ENCODE peak calls at places on chromosomes 3 and 15, in seven cellular contexts. One of them, this sample, is unnamed.

GRCh38 chr3:130976706-130977105 is 49.9 kb downstream of the ASTE1 start:
- DNase-seq in spleen: no peak
- DNase-seq in AG04450: no peak
- DNase-seq in AG04449: no peak
- DNase-seq in AG10803: no peak
- DNase-seq in cardiac fibroblast: no peak
- DNase-seq in body of pancreas: no peak
- DNase-seq in this sample: no peak

GRCh38 chr15:99635794-99636193 is 70.0 kb downstream of the MEF2A start:
- DNase-seq in spleen: no peak
- DNase-seq in cardiac fibroblast: no peak
- DNase-seq in AG04450: no peak
- DNase-seq in AG10803: no peak
- DNase-seq in AG04449: no peak
- DNase-seq in body of pancreas: no peak
- DNase-seq in this sample: no peak

GRCh38 chr3:15440891-15441290 is 13.5 kb downstream of the EAF1 start:
- DNase-seq in cardiac fibroblast: peak; percentile 89
- DNase-seq in AG10803: peak; percentile 38
- DNase-seq in body of pancreas: no peak
- DNase-seq in spleen: no peak
- DNase-seq in AG04449: no peak
- DNase-seq in AG04450: no peak
- DNase-seq in this sample: no peak

GRCh38 chr3:52839268-52839575 is 4.4 kb upstream of the MUSTN1 start:
- DNase-seq in spleen: peak; percentile 51
- DNase-seq in body of pancreas: no peak
- DNase-seq in AG04450: no peak
- DNase-seq in AG10803: no peak
- DNase-seq in cardiac fibroblast: no peak
- DNase-seq in AG04449: no peak
- DNase-seq in this sample: no peak

GRCh38 chr15:91338763-91339162 is 238.7 kb downstream of the SV2B start:
- DNase-seq in AG10803: peak; percentile 14
- DNase-seq in spleen: no peak
- DNase-seq in AG04450: no peak
- DNase-seq in body of pancreas: no peak
- DNase-seq in cardiac fibroblast: peak; percentile 42
- DNase-seq in AG04449: no peak
- DNase-seq in this sample: no peak

GRCh38 chr3:14601692-14602005 is 49.9 kb upstream of the CCDC174 start:
- DNase-seq in spleen: no peak
- DNase-seq in body of pancreas: no peak
- DNase-seq in AG10803: no peak
- DNase-seq in AG04449: no peak
- DNase-seq in cardiac fibroblast: no peak
- DNase-seq in AG04450: no peak
- DNase-seq in this sample: no peak

GRCh38 chr3:50322386-50323091 is at the start of gene HYAL2:
- DNase-seq in AG04449: no peak
- DNase-seq in AG10803: no peak
- DNase-seq in spleen: peak; percentile 89
- DNase-seq in cardiac fibroblast: peak; percentile 29
- DNase-seq in AG04450: no peak
- DNase-seq in body of pancreas: peak; percentile 63
- DNase-seq in this sample: no peak

GRCh38 chr3:53806182-53807116 is 39.8 kb downstream of the CHDH start:
- DNase-seq in AG04449: peak; percentile 59
- DNase-seq in AG10803: peak; percentile 87
- DNase-seq in AG04450: peak; percentile 21
- DNase-seq in body of pancreas: peak; percentile 69
- DNase-seq in spleen: peak; percentile 53
- DNase-seq in cardiac fibroblast: peak; percentile 50
- DNase-seq in this sample: peak; percentile 80

GRCh38 chr3:195809291-195809785 is 2.4 kb downstream of the MUC4 start:
- DNase-seq in body of pancreas: no peak
- DNase-seq in spleen: peak; percentile 46
- DNase-seq in AG04449: no peak
- DNase-seq in cardiac fibroblast: no peak
- DNase-seq in AG04450: no peak
- DNase-seq in AG10803: no peak
- DNase-seq in this sample: no peak

GRCh38 chr3:121529308-121529707 is 16.5 kb downstream of the POLQ start:
- DNase-seq in AG04450: no peak
- DNase-seq in body of pancreas: no peak
- DNase-seq in spleen: no peak
- DNase-seq in AG10803: peak; percentile 22
- DNase-seq in cardiac fibroblast: peak; percentile 37
- DNase-seq in AG04449: no peak
- DNase-seq in this sample: peak; percentile 50

GRCh38 chr3:54965746-54966145 is 37.9 kb upstream of the LRTM1 start:
- DNase-seq in AG04449: no peak
- DNase-seq in spleen: no peak
- DNase-seq in AG04450: peak; percentile 90
- DNase-seq in body of pancreas: no peak
- DNase-seq in cardiac fibroblast: peak; percentile 66
- DNase-seq in AG10803: peak; percentile 75
- DNase-seq in this sample: peak; percentile 90

GRCh38 chr3:72245183-72245811 is 460.3 kb upstream of the PROK2 start:
- DNase-seq in AG04449: no peak
- DNase-seq in AG04450: no peak
- DNase-seq in spleen: no peak
- DNase-seq in AG10803: peak; percentile 51
- DNase-seq in cardiac fibroblast: no peak
- DNase-seq in body of pancreas: peak; percentile 90
- DNase-seq in this sample: no peak

GRCh38 chr3:157087398-157088132 is 72.4 kb downstream of the CCNL1 start:
- DNase-seq in AG04450: no peak
- DNase-seq in body of pancreas: no peak
- DNase-seq in spleen: no peak
- DNase-seq in AG04449: no peak
- DNase-seq in cardiac fibroblast: peak; percentile 51
- DNase-seq in AG10803: no peak
- DNase-seq in this sample: no peak

GRCh38 chr3:130783629-130784028 is 37.0 kb upstream of the PIK3R4 start:
- DNase-seq in AG10803: no peak
- DNase-seq in AG04450: no peak
- DNase-seq in body of pancreas: no peak
- DNase-seq in cardiac fibroblast: no peak
- DNase-seq in AG04449: no peak
- DNase-seq in spleen: no peak
- DNase-seq in this sample: no peak

GRCh38 chr3:66336358-66336766 is 115.6 kb downstream of the SLC25A26 start:
- DNase-seq in AG10803: peak; percentile 42
- DNase-seq in AG04449: peak; percentile 51
- DNase-seq in AG04450: peak; percentile 37
- DNase-seq in cardiac fibroblast: peak; percentile 57
- DNase-seq in spleen: no peak
- DNase-seq in body of pancreas: no peak
- DNase-seq in this sample: peak; percentile 40

GRCh38 chr3:124800511-124801374 is 70.5 kb downstream of the UMPS start:
- DNase-seq in body of pancreas: peak; percentile 58
- DNase-seq in AG04449: no peak
- DNase-seq in AG04450: no peak
- DNase-seq in AG10803: no peak
- DNase-seq in spleen: peak; percentile 60
- DNase-seq in cardiac fibroblast: no peak
- DNase-seq in this sample: no peak

GRCh38 chr3:43505351-43505750 is 116.5 kb downstream of the ANO10 start:
- DNase-seq in AG10803: peak; percentile 78
- DNase-seq in spleen: no peak
- DNase-seq in cardiac fibroblast: peak; percentile 48
- DNase-seq in AG04450: peak; percentile 27
- DNase-seq in AG04449: no peak
- DNase-seq in body of pancreas: no peak
- DNase-seq in this sample: peak; percentile 29

GRCh38 chr3:193348686-193349085 is 29.9 kb downstream of the ATP13A5 start:
- DNase-seq in body of pancreas: no peak
- DNase-seq in AG04450: no peak
- DNase-seq in AG04449: no peak
- DNase-seq in spleen: no peak
- DNase-seq in AG10803: no peak
- DNase-seq in cardiac fibroblast: no peak
- DNase-seq in this sample: no peak

GRCh38 chr3:148727242-148727641 is 29.5 kb downstream of the AGTR1 start:
- DNase-seq in AG10803: peak; percentile 32
- DNase-seq in body of pancreas: peak; percentile 70
- DNase-seq in AG04450: no peak
- DNase-seq in AG04449: no peak
- DNase-seq in spleen: no peak
- DNase-seq in cardiac fibroblast: peak; percentile 39
- DNase-seq in this sample: peak; percentile 30
- TF ChIP-seq CTCF in AG10803: peak; percentile 64
- TF ChIP-seq CTCF in body of pancreas: peak; percentile 31
- TF ChIP-seq CTCF in AG04450: peak; percentile 26
- TF ChIP-seq CTCF in AG04449: peak; percentile 60
- TF ChIP-seq CTCF in spleen: peak; percentile 24
- TF ChIP-seq CTCF in cardiac fibroblast: peak; percentile 48
- TF ChIP-seq CTCF in this sample: peak; percentile 44

DNA sequence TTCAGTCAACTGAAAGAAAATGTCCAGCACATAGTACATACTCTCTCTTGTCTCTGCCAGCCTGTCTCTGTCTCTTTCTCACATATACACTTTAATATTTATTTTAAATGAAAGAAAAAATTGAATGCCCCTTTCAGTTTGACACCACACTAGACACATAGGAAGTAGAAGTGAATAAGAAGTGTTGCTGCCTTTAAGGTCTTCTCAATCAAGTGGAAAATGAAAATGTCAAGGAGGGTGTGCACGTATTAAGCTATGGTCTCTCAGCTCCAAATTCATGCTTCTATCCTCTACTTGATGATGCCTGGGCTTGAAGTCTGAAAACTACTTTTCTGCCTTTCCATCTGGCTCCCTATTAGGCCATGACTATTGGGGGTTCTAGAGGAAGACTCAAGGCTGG is 609.3 kb upstream of the GRM7 start:
- DNase-seq in body of pancreas: no peak
- DNase-seq in AG04449: no peak
- DNase-seq in AG10803: no peak
- DNase-seq in spleen: no peak
- DNase-seq in AG04450: no peak
- DNase-seq in cardiac fibroblast: no peak
- DNase-seq in this sample: no peak
- H3K4me3 ChIP-seq in body of pancreas: no peak overlapping the region
- H3K4me3 ChIP-seq in AG04449: no peak overlapping the region
- H3K4me3 ChIP-seq in AG10803: no peak overlapping the region
- H3K4me3 ChIP-seq in spleen: no peak overlapping the region
- H3K4me3 ChIP-seq in AG04450: no peak overlapping the region
- H3K4me3 ChIP-seq in cardiac fibroblast: no peak overlapping the region
- H3K4me3 ChIP-seq in this sample: no peak overlapping the region

DNA sequence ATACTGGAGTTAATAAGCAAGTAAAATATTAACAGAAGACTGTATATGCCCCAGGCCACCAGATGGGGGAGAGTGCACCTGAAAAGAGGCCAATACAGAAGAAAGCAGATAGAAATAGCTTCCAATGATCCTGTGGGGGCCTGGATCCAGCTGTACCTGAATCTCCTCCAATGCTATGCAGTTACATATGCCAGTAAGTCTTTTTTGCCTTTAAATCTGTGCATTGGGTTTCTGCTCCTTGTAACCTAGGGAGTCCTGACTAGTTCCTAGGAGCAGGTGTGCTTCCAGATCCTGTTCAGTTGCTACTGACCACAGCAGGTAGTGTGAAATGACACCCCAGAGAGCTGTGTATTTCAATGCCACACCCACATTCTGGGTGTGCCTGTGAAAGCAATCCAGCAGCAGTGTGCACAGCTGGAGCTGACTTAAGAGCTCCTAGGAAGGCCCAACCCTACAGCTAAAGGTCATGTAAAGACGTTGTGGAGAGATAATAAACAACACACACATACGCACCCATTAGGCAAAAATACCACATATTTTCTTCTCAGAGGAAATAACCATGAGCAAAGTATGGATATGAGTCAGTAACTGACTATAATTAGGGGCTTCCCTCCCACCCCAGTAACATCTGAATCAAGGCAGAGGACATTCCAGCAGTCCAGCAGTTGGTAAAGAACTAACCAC is 62.2 kb upstream of the AKAP13 start:
- DNase-seq in AG10803: peak; percentile 92
- DNase-seq in body of pancreas: peak; percentile 35
- DNase-seq in spleen: no peak
- DNase-seq in cardiac fibroblast: peak; percentile 94
- DNase-seq in AG04450: peak; percentile 82
- DNase-seq in AG04449: peak; percentile 76
- DNase-seq in this sample: peak; percentile 94
- TF ChIP-seq CTCF in AG10803: peak; percentile 32
- TF ChIP-seq CTCF in body of pancreas: no peak
- TF ChIP-seq CTCF in spleen: no peak
- TF ChIP-seq CTCF in cardiac fibroblast: no peak
- TF ChIP-seq CTCF in AG04450: peak; percentile 32
- TF ChIP-seq CTCF in AG04449: no peak
- TF ChIP-seq CTCF in this sample: peak; percentile 16

DNA sequence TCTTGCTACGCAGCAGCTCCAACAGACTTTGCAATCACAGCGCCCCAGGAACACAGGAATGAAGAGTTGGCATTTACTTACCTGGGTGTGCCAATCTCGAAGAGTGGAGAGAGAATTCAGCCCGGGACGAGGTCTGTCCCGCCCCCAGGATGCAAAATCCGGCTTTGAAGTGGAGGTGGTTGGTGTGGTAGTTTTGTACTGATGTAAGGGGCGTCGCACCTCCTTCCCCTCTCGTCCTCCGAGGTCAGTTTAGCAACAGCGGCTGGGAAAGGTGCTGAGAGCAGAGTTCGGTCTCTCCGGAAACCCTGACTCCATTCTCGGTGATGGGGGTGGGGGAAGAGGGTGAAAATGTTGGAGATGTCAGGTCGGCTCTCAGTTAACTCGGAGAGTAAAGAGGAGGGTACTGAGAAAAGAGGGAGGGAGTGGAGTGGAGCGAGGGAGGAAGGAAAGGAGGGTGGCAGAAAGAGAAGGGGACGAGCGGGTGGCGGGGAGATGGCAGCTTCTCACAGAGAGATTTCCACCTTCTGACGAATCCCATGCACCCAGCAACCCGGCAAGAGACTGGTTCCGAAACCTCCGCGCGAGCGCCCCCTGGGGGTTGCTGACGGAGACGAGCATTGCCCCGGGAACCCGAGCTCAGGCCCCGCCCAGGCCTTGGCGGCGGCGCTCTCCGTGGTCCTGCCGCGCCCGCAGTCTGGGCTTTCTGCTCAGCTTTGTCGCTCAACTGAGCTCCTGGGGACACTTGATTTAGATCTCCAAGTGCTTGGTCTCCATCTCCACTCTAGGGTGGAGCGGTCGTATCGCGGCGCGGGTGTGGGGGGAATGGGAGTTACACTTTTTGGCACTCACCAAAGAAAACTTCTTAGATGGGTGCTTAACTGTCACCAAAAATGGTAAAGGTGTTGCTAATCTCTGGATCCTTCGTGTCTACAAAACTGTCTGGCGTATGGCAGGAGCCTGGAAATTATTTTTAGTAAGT is at the start of gene CPNE4:
- DNase-seq in body of pancreas: peak; percentile 86
- DNase-seq in AG04450: peak; percentile 21
- DNase-seq in cardiac fibroblast: peak; percentile 79
- DNase-seq in spleen: peak; percentile 87
- DNase-seq in AG10803: peak; percentile 59
- DNase-seq in AG04449: no peak
- DNase-seq in this sample: peak; percentile 93
- H3K4me3 ChIP-seq in body of pancreas: no peak within 1 kb of the TSS
- H3K4me3 ChIP-seq in AG04450: peak within 1 kb of the TSS; percentile 38
- H3K4me3 ChIP-seq in cardiac fibroblast: peak within 1 kb of the TSS; percentile 22
- H3K4me3 ChIP-seq in spleen: peak within 1 kb of the TSS; percentile 20
- H3K4me3 ChIP-seq in AG10803: peak within 1 kb of the TSS; percentile 44
- H3K4me3 ChIP-seq in AG04449: peak within 1 kb of the TSS; percentile 36
- H3K4me3 ChIP-seq in this sample: peak within 1 kb of the TSS; percentile 25

This sample was measured in foreskin fibroblast.